ENCODE peak calls at places on chromosomes 4 and X, in five cellular contexts. One of them, this sample, is unnamed.

GRCh38 chr4:185542626-185543336 is 7.5 kb upstream of the PDLIM3 start:
- DNase-seq in HepG2: no peak
- DNase-seq in HCT116: no peak
- DNase-seq in K562: no peak
- DNase-seq in GM12878: no peak
- DNase-seq in this sample: no peak

GRCh38 chr4:48801016-48801715 is 21.1 kb upstream of the FRYL start:
- DNase-seq in HepG2: no peak
- DNase-seq in HCT116: no peak
- DNase-seq in K562: no peak
- DNase-seq in GM12878: no peak
- DNase-seq in this sample: no peak

GRCh38 chr4:79748835-79749234 is 324.2 kb downstream of the ANTXR2 start:
- DNase-seq in HepG2: no peak
- DNase-seq in HCT116: no peak
- DNase-seq in K562: no peak
- DNase-seq in GM12878: no peak
- DNase-seq in this sample: no peak

GRCh38 chr4:99025506-99025905 is 30.0 kb downstream of the METAP1 start:
- DNase-seq in HepG2: no peak
- DNase-seq in HCT116: no peak
- DNase-seq in K562: no peak
- DNase-seq in GM12878: no peak
- DNase-seq in this sample: no peak

GRCh38 chr4:148998719-148999118 is 556.5 kb upstream of the NR3C2 start:
- DNase-seq in HepG2: peak
- DNase-seq in HCT116: peak
- DNase-seq in K562: no peak
- DNase-seq in GM12878: no peak
- DNase-seq in this sample: no peak

GRCh38 chr4:181261279-181261678 is 981.9 kb upstream of the TENM3 start:
- DNase-seq in HepG2: no peak
- DNase-seq in HCT116: no peak
- DNase-seq in K562: no peak
- DNase-seq in GM12878: no peak
- DNase-seq in this sample: no peak

GRCh38 chrX:106484233-106484632 is 127.5 kb upstream of the RADX start:
- DNase-seq in HepG2: no peak
- DNase-seq in HCT116: no peak
- DNase-seq in K562: no peak
- DNase-seq in GM12878: peak
- DNase-seq in this sample: no peak

GRCh38 chrX:117936162-117936561 is 180.4 kb downstream of the KLHL13 start:
- DNase-seq in HepG2: no peak
- DNase-seq in HCT116: no peak
- DNase-seq in K562: no peak
- DNase-seq in GM12878: no peak
- DNase-seq in this sample: no peak

GRCh38 chr4:172352351-172352750 is 539.1 kb downstream of the GALNTL6 start:
- DNase-seq in HepG2: no peak
- DNase-seq in HCT116: no peak
- DNase-seq in K562: no peak
- DNase-seq in GM12878: no peak
- DNase-seq in this sample: no peak

GRCh38 chrX:115972717-115973116 is 197.8 kb upstream of the AGTR2 start:
- DNase-seq in HepG2: no peak
- DNase-seq in HCT116: no peak
- DNase-seq in K562: no peak
- DNase-seq in GM12878: no peak
- DNase-seq in this sample: no peak

GRCh38 chr4:128810871-128811570 is 1.5 kb downstream of the JADE1 start:
- DNase-seq in HepG2: peak
- DNase-seq in HCT116: peak
- DNase-seq in K562: peak
- DNase-seq in GM12878: no peak
- DNase-seq in this sample: peak

GRCh38 chr4:38004062-38004461 is 43.9 kb downstream of the PTTG2 start:
- DNase-seq in HepG2: no peak
- DNase-seq in HCT116: no peak
- DNase-seq in K562: no peak
- DNase-seq in GM12878: no peak
- DNase-seq in this sample: no peak

GRCh38 chr4:136935305-136935704 is 597.0 kb downstream of the PCDH18 start:
- DNase-seq in HepG2: no peak
- DNase-seq in HCT116: no peak
- DNase-seq in K562: no peak
- DNase-seq in GM12878: no peak
- DNase-seq in this sample: peak

GRCh38 chrX:40068048-40068447 is 29.7 kb downstream of the BCOR start:
- DNase-seq in HepG2: no peak
- DNase-seq in HCT116: no peak
- DNase-seq in K562: no peak
- DNase-seq in GM12878: no peak
- DNase-seq in this sample: peak

GRCh38 chrX:149631293-149632165 is at the start of gene TMEM185A:
- DNase-seq in HepG2: peak
- DNase-seq in HCT116: peak
- DNase-seq in K562: peak
- DNase-seq in GM12878: no peak
- DNase-seq in this sample: peak

GRCh38 chr4:41661447-41662076 is 87.0 kb downstream of the PHOX2B start:
- DNase-seq in HepG2: peak
- DNase-seq in HCT116: peak
- DNase-seq in K562: peak
- DNase-seq in GM12878: no peak
- DNase-seq in this sample: peak

GRCh38 chrX:97968376-97969104 is 1084.8 kb downstream of the RPA4 start:
- DNase-seq in HepG2: no peak
- DNase-seq in HCT116: no peak
- DNase-seq in K562: no peak
- DNase-seq in GM12878: no peak
- DNase-seq in this sample: no peak

GRCh38 chr4:142493255-142493976 is 352.7 kb downstream of the INPP4B start:
- DNase-seq in HepG2: no peak
- DNase-seq in HCT116: no peak
- DNase-seq in K562: no peak
- DNase-seq in GM12878: no peak
- DNase-seq in this sample: no peak

GRCh38 chr4:38092701-38093100 is 132.5 kb downstream of the PTTG2 start:
- DNase-seq in HepG2: no peak
- DNase-seq in HCT116: no peak
- DNase-seq in K562: no peak
- DNase-seq in GM12878: no peak
- DNase-seq in this sample: no peak

GRCh38 chr4:6855692-6856297 is 53.8 kb upstream of the TBC1D14 start:
- DNase-seq in HepG2: peak
- DNase-seq in HCT116: no peak
- DNase-seq in K562: no peak
- DNase-seq in GM12878: peak
- DNase-seq in this sample: peak

GRCh38 chrX:154819771-154820341 is 14.6 kb upstream of the MPP1 start:
- DNase-seq in HepG2: no peak
- DNase-seq in HCT116: no peak
- DNase-seq in K562: no peak
- DNase-seq in GM12878: no peak
- DNase-seq in this sample: no peak

GRCh38 chr4:105620640-105621323 is 68.4 kb downstream of the ARHGEF38 start:
- DNase-seq in HepG2: no peak
- DNase-seq in HCT116: peak
- DNase-seq in K562: no peak
- DNase-seq in GM12878: no peak
- DNase-seq in this sample: peak

GRCh38 chrX:129788527-129788926 is 8.8 kb downstream of the SASH3 start:
- DNase-seq in HepG2: no peak
- DNase-seq in HCT116: no peak
- DNase-seq in K562: no peak
- DNase-seq in GM12878: no peak
- DNase-seq in this sample: no peak

DNA sequence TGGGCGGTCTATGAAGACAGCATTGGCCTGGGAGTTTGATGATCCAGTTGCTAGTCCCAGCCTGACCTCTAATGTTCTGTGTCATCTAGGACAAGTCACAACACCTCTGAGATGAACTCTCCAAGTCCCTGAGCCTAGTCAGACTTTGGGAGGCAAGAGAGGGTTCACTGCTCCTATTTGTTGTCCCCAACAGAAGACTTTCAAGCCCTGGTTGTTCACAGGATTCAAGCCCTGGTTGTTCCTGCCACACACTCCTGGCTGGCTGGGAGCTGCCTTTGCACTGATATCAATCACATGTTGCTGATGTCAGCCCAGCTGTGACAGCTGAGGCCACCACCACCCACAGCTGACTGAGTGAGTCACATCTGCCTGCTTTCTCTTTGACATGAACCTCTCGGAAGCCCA is 253.2 kb upstream of the RASGEF1B start:
- DNase-seq in HepG2: peak
- DNase-seq in HCT116: no peak
- DNase-seq in K562: no peak
- DNase-seq in GM12878: peak
- DNase-seq in this sample: no peak
- TF ChIP-seq POLR2A in HepG2: no peak
- TF ChIP-seq POLR2A in HCT116: no peak
- TF ChIP-seq POLR2A in K562: no peak
- TF ChIP-seq POLR2A in GM12878: no peak
- TF ChIP-seq POLR2A in this sample: no peak

DNA sequence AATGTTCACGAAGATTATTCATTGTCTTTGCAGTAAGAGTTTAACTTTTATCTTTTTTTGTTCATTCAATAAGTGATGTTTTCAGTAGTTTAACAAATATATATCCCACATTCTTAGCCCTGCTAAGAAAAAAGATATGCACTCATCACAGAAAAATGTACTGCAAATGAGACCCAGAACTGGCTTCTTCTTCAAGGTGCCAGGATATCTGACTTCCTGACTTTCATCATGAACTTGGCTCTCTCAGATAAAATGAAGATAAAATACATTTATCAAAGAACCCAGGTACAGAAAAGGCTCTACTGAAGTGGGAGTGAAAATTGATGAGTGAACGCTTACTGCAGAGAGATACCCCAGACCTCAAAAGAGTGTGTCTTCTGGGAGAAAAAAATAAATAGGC is 177.8 kb upstream of the DKK2 start:
- DNase-seq in HepG2: no peak
- DNase-seq in HCT116: no peak
- DNase-seq in K562: no peak
- DNase-seq in GM12878: no peak
- DNase-seq in this sample: no peak
- TF ChIP-seq REST in HepG2: no peak
- TF ChIP-seq REST in HCT116: no peak
- TF ChIP-seq REST in K562: no peak
- TF ChIP-seq REST in GM12878: no peak
- TF ChIP-seq REST in this sample: no peak

GRCh38 chr4:73742776-73743175 is 2.4 kb downstream of the CXCL8 start:
- DNase-seq in HepG2: no peak
- DNase-seq in HCT116: no peak
- DNase-seq in K562: no peak
- DNase-seq in GM12878: no peak
- DNase-seq in this sample: no peak

GRCh38 chr4:73740353-73740778 is at the start of gene CXCL8:
- DNase-seq in HepG2: peak
- DNase-seq in HCT116: peak
- DNase-seq in K562: peak
- DNase-seq in GM12878: no peak
- DNase-seq in this sample: peak

GRCh38 chr4:73741140-73741749 is 876 bp downstream of the CXCL8 start:
- DNase-seq in HepG2: no peak
- DNase-seq in HCT116: no peak
- DNase-seq in K562: no peak
- DNase-seq in GM12878: no peak
- DNase-seq in this sample: no peak

DNA sequence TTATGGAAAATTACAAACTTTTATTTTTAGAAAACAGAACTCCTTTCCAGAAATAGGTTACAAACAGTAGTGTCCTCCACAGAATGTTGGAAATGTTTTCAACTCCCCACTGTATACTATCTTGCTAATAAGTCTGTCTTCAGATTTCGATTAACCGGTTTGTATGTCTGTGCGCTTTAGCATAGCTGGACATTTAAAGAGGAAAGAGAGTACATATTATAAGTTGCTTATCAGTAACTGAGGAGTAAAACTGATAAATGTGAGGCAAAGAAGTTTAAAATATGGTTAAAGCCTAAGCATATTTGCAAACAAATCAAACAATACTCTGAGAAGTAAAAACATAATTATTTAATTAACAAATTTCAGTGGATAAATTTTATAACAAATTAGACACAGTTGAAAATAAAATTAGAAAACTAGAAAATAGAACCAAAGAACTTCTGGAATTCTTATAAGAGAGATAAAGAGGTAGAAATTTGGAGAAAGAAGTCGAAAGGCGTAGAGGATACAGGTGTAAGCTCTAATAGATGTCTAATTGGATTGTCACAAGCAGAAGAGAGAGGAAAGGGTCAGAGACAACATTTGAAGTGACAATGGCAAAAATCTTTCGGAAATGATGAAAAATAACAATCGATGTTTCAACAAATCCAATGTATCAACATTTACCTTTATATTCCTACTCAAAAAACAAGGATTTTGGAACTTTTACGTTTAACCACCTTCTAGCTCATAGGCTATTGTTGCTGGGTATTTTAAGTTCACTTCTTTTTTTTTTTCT is 3.6 kb downstream of the CXCL8 start:
- DNase-seq in HepG2: no peak
- DNase-seq in HCT116: no peak
- DNase-seq in K562: no peak
- DNase-seq in GM12878: no peak
- DNase-seq in this sample: no peak
- TF ChIP-seq POLR2A in HepG2: no peak
- TF ChIP-seq POLR2A in HCT116: no peak
- TF ChIP-seq POLR2A in K562: no peak
- TF ChIP-seq POLR2A in GM12878: no peak
- TF ChIP-seq POLR2A in this sample: no peak

DNA sequence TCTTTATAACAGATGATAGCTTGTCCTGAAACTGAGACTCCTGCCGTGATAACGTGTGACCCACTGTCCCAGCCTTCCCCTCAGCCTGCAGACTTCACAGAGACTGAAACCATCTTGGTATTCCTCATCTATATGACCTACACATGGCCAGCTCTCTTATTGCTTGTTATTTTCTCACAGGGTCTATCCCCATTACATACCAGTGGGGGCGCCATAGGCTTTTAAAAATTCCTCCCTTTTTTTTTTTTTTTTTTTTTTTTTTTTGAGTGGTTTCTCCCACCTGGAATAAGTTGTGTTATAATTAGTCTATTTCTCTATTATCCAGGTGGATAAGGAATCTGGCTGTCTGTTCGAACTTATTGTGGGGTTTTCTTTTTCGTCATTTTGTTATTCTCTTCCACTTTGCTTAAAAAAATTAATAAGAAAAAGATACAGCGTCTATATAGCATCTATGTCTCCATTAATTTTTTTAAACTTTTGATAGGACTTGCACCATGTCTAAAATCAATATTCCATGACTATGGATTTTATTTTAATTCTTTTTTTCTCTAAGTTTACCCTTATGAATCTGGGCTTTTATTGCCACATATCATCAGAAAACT is 47.2 kb downstream of the GYG2 start:
- DNase-seq in HepG2: peak
- DNase-seq in HCT116: no peak
- DNase-seq in K562: no peak
- DNase-seq in GM12878: no peak
- DNase-seq in this sample: peak
- TF ChIP-seq REST in HepG2: no peak
- TF ChIP-seq REST in HCT116: no peak
- TF ChIP-seq REST in K562: no peak
- TF ChIP-seq REST in GM12878: no peak
- TF ChIP-seq REST in this sample: no peak